ENCODE peak calls at places on chromosomes 12 and 14, in ten cellular contexts. K, E, Z, H, C, B, S, M, U and X are unnamed samples.

GRCh38 chr14:61355892-61356325 is 34.5 kb downstream of the PRKCH start:
- DNase-seq in K (peak), E (peak), Z (no peak), H (no peak), C (no peak), B (peak), S (no peak), M (peak), U (no peak), X (no peak)

GRCh38 chr12:6201199-6201608 is 1.0 kb downstream of the CD9 start:
- DNase-seq in K (peak), E (no peak), Z (no peak), H (no peak), C (no peak), B (no peak), S (no peak), M (no peak), U (peak), X (no peak)

GRCh38 chr12:56206373-56207166 is 15.2 kb downstream of the RNF41 start:
- DNase-seq in K (peak), E (peak), Z (peak), H (peak), C (peak), B (no peak), S (no peak), M (peak), U (peak), X (peak)

GRCh38 chr12:67593041-67593870 is 55.3 kb upstream of the DYRK2 start:
- DNase-seq in K (no peak), E (peak), Z (no peak), H (no peak), C (no peak), B (no peak), S (no peak), M (peak), U (no peak), X (no peak)

GRCh38 chr12:78403136-78403535 is 461.4 kb upstream of the SYT1 start:
- DNase-seq in K (no peak), E (peak), Z (no peak), H (no peak), C (no peak), B (no peak), S (no peak), M (peak), U (no peak), X (no peak)

GRCh38 chr12:8987163-8987562 is 2.2 kb upstream of the KLRG1 start:
- DNase-seq in K (no peak), E (no peak), Z (no peak), H (no peak), C (no peak), B (no peak), S (no peak), M (no peak), U (no peak), X (no peak)

GRCh38 chr12:50642755-50643154 is 121.1 kb upstream of the ATF1 start:
- DNase-seq in K (no peak), E (no peak), Z (no peak), H (no peak), C (no peak), B (no peak), S (no peak), M (no peak), U (no peak), X (no peak)

GRCh38 chr14:60195179-60195810 is 30.1 kb upstream of the DHRS7 start:
- DNase-seq in K (no peak), E (no peak), Z (no peak), H (no peak), C (no peak), B (no peak), S (no peak), M (no peak), U (no peak), X (peak)

GRCh38 chr12:27101290-27101689 is 18.9 kb upstream of the C12orf71 start:
- DNase-seq in K (no peak), E (no peak), Z (no peak), H (no peak), C (no peak), B (no peak), S (no peak), M (no peak), U (no peak), X (no peak)

GRCh38 chr12:87231818-87232217 is 797.4 kb downstream of the C12orf50 start:
- DNase-seq in K (no peak), E (no peak), Z (no peak), H (no peak), C (no peak), B (no peak), S (no peak), M (peak), U (no peak), X (no peak)

GRCh38 chr12:6263931-6264330 is 46.6 kb upstream of the PLEKHG6 start:
- DNase-seq in K (no peak), E (no peak), Z (no peak), H (no peak), C (no peak), B (no peak), S (no peak), M (peak), U (no peak), X (peak)

GRCh38 chr14:100524933-100525243 is 62.3 kb downstream of the BEGAIN start:
- DNase-seq in K (no peak), E (no peak), Z (no peak), H (peak), C (no peak), B (peak), S (no peak), M (no peak), U (no peak), X (peak)

GRCh38 chr12:46491548-46491947 is 119.0 kb upstream of the SLC38A2 start:
- DNase-seq in K (no peak), E (no peak), Z (no peak), H (no peak), C (no peak), B (no peak), S (no peak), M (peak), U (no peak), X (no peak)

GRCh38 chr12:104569348-104570173 is 112.8 kb downstream of the CHST11 start:
- DNase-seq in K (no peak), E (no peak), Z (peak), H (peak), C (no peak), B (no peak), S (no peak), M (peak), U (peak), X (peak)

GRCh38 chr12:53201639-53202038 is 5.4 kb downstream of the ITGB7 start:
- DNase-seq in K (no peak), E (no peak), Z (no peak), H (no peak), C (no peak), B (no peak), S (no peak), M (no peak), U (no peak), X (no peak)